ENCODE peak calls at places on chromosomes 2 and 18, in nine cellular contexts. F is NCI-H446 treated with DMSO at 0.1 percent for 48 hours, L is OCI-M1, S is NCI-H510A treated with DMSO at 0.1 percent for 48 hours, W is AML-193, C is right cardiac atrium, Z is left ventricle myocardium superior, R is HuH-7, J is ovary. X is an unnamed sample.
A peak's percentile ranks its signal among the peaks of the same experiment; 100 is the strongest.

GRCh38 chr2:104254017-104254416 is 599.9 kb upstream of the POU3F3 start:
- DNase-seq in R (no peak), S (no peak), Z (no peak), F (no peak), W (no peak), L (no peak), J (no peak), C (no peak), X (no peak)

GRCh38 chr2:98850074-98850473 is 86.0 kb downstream of the CRACDL start:
- DNase-seq in S (no peak), L (no peak), Z (no peak), F (no peak), C (no peak), J (no peak), R (no peak), W (no peak), X (no peak)

GRCh38 chr2:233919938-233920337 is 2.8 kb downstream of the TRPM8 start:
- DNase-seq in L (no peak), W (no peak), Z (no peak), C (no peak), F (no peak), J (no peak), R (no peak), S (no peak), X (no peak)

GRCh38 chr2:200172944-200173481 is 133.5 kb upstream of the SPATS2L start:
- DNase-seq in J (no peak), C (no peak), S (no peak), W (no peak), R (no peak), F (no peak), L (no peak), Z (no peak), X (no peak)

GRCh38 chr2:69054431-69054830 is 41.5 kb downstream of the ANTXR1 start:
- DNase-seq in S (no peak), Z (no peak), L (no peak), J (no peak), F (no peak), R (no peak), C (no peak), W (no peak), X (no peak)

GRCh38 chr2:169344736-169345506 is 17.4 kb downstream of the LRP2 start:
- DNase-seq in F (no peak), Z (no peak), J (no peak), R (no peak), S (no peak), C (no peak), W (no peak), L (no peak), X (no peak)

GRCh38 chr2:3523551-3524041 is 4.3 kb upstream of the ADI1 start:
- DNase-seq in Z (no peak), W (no peak), C (no peak), S (no peak), L (peak; percentile 18), J (no peak), F (no peak), R (no peak), X (no peak)

GRCh38 chr2:218993345-218994315 is at the start of gene CRYBA2:
- DNase-seq in L (no peak), W (no peak), C (no peak), R (no peak), S (no peak), Z (no peak), F (no peak), J (no peak), X (no peak)

GRCh38 chr18:23784811-23785245 is 95.6 kb downstream of the LAMA3 start:
- DNase-seq in C (no peak), W (no peak), Z (no peak), S (no peak), R (no peak), F (no peak), L (no peak), J (no peak), X (no peak)

GRCh38 chr18:47737956-47738355 is 192.5 kb downstream of the SMAD2 start:
- DNase-seq in R (no peak), C (no peak), W (no peak), L (no peak), F (no peak), Z (no peak), S (no peak), J (no peak), X (no peak)

X was measured in esophagus squamous epithelium.